ENCODE peak calls at places on chromosomes 13 and 19, in eight cellular contexts. U, Y, Q, D, L, E, O and I are unnamed samples.

GRCh38 chr13:35349673-35350278 is 126.7 kb downstream of the MAB21L1 start:
- DNase-seq in O (no peak), L (peak; percentile 92), Y (no peak), D (peak; percentile 90), U (no peak), E (peak; percentile 52), Q (peak; percentile 39), I (peak; percentile 0)

GRCh38 chr13:45621950-45622349 is 6.4 kb upstream of the ERICH6B start:
- DNase-seq in L (no peak), D (no peak), Q (no peak), Y (peak; percentile 19), O (no peak), U (no peak), E (no peak), I (no peak)

GRCh38 chr13:38361551-38362262 is 12.1 kb downstream of the UFM1 start:
- DNase-seq in O (no peak), Y (no peak), U (no peak), L (no peak), D (no peak), E (no peak), Q (no peak), I (no peak)

GRCh38 chr13:26051231-26052135 is at the start of gene SHISA2:
- DNase-seq in L (no peak), Q (no peak), O (no peak), Y (peak; percentile 43), D (peak; percentile 69), E (no peak), U (peak; percentile 31), I (peak; percentile 14)

GRCh38 chr13:51311271-51311670 is 28.2 kb upstream of the SERPINE3 start:
- DNase-seq in Y (no peak), D (no peak), L (no peak), U (no peak), E (no peak), Q (no peak), O (no peak), I (no peak)

GRCh38 chr19:14118165-14119051 is 846 bp upstream of the PRKACA start:
- DNase-seq in L (peak; percentile 71), U (peak; percentile 75), D (peak; percentile 62), Y (no peak), O (peak; percentile 42), Q (no peak), E (no peak), I (no peak)

GRCh38 chr13:20195846-20196245 is 3.1 kb upstream of the GJB2 start:
- DNase-seq in Q (no peak), O (no peak), Y (no peak), L (no peak), U (no peak), E (no peak), D (no peak), I (no peak)

GRCh38 chr13:71968025-71968424 is 101.0 kb upstream of the DACH1 start:
- DNase-seq in U (no peak), Y (peak; percentile 53), E (no peak), L (no peak), Q (no peak), O (no peak), D (peak; percentile 63), I (no peak)

GRCh38 chr19:35133826-35134225 is 1.0 kb downstream of the LGI4 start:
- DNase-seq in U (no peak), L (no peak), Y (no peak), O (no peak), D (no peak), Q (no peak), E (no peak), I (no peak)

GRCh38 chr19:29145756-29146155 is 67.2 kb downstream of the UQCRFS1 start:
- DNase-seq in L (no peak), Q (no peak), E (no peak), U (no peak), Y (no peak), D (no peak), O (no peak), I (no peak)

GRCh38 chr19:55650602-55651230 is 2.7 kb downstream of the CCDC106 start:
- DNase-seq in D (no peak), Q (no peak), L (no peak), U (no peak), O (no peak), E (no peak), Y (no peak), I (no peak)

GRCh38 chr19:54102421-54103169 is at the start of gene NDUFA3:
- DNase-seq in Q (peak; percentile 95), Y (peak; percentile 96), L (peak; percentile 96), D (peak; percentile 99), U (peak; percentile 98), E (peak; percentile 95), O (peak; percentile 100), I (peak; percentile 99)

GRCh38 chr19:10848208-10848843 is at the start of gene C19orf38:
- DNase-seq in Q (no peak), O (no peak), E (no peak), Y (no peak), D (no peak), L (no peak), U (no peak), I (no peak)

GRCh38 chr13:76489299-76489698 is 396.9 kb downstream of the KCTD12 start:
- DNase-seq in Y (no peak), E (no peak), D (peak; percentile 55), O (no peak), U (no peak), L (no peak), Q (no peak), I (no peak)

GRCh38 chr13:113742445-113743120 is 16.4 kb upstream of the TMEM255B start:
- DNase-seq in L (no peak), E (no peak), U (no peak), Q (no peak), O (no peak), Y (no peak), D (no peak), I (no peak)

GRCh38 chr19:47032171-47032811 is 12.7 kb downstream of the NPAS1 start:
- DNase-seq in Q (peak; percentile 32), O (peak; percentile 63), U (no peak), Y (no peak), E (no peak), L (no peak), D (peak; percentile 26), I (peak; percentile 67)

GRCh38 chr13:96834626-96835025 is 159.7 kb downstream of the OXGR1 start:
- DNase-seq in D (no peak), E (no peak), L (no peak), Y (no peak), Q (no peak), U (no peak), O (no peak), I (no peak)

GRCh38 chr19:47752440-47753211 is 7.3 kb downstream of the NOP53 start:
- DNase-seq in U (no peak), D (no peak), E (no peak), O (no peak), Y (no peak), Q (no peak), L (no peak), I (no peak)

GRCh38 chr19:872266-872951 is 12.9 kb downstream of the CFD start:
- DNase-seq in E (peak; percentile 36), Y (no peak), D (peak; percentile 34), Q (peak; percentile 61), U (peak; percentile 38), O (peak; percentile 95), L (no peak), I (no peak)

GRCh38 chr19:6690160-6690885 is 20.4 kb upstream of the TNFSF14 start:
- DNase-seq in E (no peak), O (no peak), L (no peak), Y (no peak), Q (no peak), U (no peak), D (no peak), I (no peak)
- H3K9me3 ChIP-seq in E (peaks cover 1% of the 10 kb centered on the region), O (no peaks in the 10 kb centered on the region), L (no peaks in the 10 kb centered on the region), Y (no peaks in the 10 kb centered on the region), Q (no peaks in the 10 kb centered on the region), U (peaks cover 17% of the 10 kb centered on the region), D (no peaks in the 10 kb centered on the region), I (no peaks in the 10 kb centered on the region)

DNA sequence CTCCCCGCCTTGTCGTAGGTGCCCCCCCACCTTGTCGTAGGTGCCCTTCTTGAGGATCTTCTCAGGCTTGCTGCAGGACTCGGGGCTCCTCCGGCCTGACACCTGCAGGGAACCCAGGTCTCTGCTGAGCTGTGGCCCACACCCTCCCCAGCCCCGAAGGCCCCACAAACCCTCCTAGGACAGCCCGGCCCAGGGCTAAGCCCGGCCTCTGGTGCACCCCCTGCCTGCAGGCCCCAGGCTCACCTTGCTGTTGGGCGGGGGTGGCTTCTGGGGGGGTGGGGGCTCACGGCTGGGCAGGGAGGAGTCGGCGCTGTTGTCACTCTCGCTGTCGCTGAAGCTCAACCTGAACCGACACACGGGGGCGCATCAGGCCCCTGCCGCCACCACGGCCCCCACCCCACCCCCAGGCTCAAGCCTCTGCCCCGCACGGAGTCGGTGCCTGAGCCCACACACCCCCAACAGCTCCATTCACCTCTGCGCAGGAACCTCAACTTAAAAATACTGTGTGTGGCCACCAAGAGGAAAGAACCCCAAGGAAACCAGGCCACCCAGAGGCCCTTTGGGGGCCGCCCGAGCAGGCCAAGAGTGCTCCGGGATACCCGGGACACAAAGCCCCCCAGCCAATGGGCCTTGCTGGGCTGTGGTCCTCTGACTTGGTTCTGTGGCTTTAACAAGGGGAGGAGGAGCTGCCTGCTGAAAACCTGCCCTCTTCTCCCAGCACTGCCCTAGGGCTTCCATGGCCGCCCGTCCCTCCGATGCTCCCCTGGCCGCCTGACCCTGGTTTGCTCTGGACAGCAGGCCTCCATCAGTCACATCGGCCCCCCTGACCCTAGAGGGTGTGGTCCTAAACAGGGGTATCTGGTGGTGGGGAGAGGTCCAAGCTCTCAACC is 65.8 kb downstream of the MLLT1 start:
- DNase-seq in Q (no peak), E (no peak), D (no peak), O (no peak), L (no peak), U (no peak), Y (no peak), I (no peak)
- TF ChIP-seq POLR2A in Q (no peak), E (peak; percentile 5), D (no peak), O (no peak), L (no peak), U (no peak), Y (no peak), I (no peak)

GRCh38 chr19:5691205-5691929 is 1.3 kb downstream of the RPL36 start:
- DNase-seq in L (no peak), E (no peak), Y (no peak), O (peak; percentile 68), D (peak; percentile 60), U (peak; percentile 31), Q (no peak), I (peak; percentile 48)
- H3K4me2 ChIP-seq in L (peak overlapping the region; percentile 79), E (peak overlapping the region; percentile 64), Y (peak overlapping the region; percentile 61), O (peak overlapping the region; percentile 93), D (peak overlapping the region; percentile 29), U (peak overlapping the region; percentile 97), Q (peak overlapping the region; percentile 92), I (peak overlapping the region; percentile 88)

GRCh38 chr19:51824603-51825002 is 29.6 kb downstream of the FPR3 start:
- DNase-seq in D (no peak), E (no peak), L (no peak), Q (no peak), Y (no peak), O (no peak), U (no peak), I (no peak)
- H3K9me3 ChIP-seq in D (peaks cover 2% of the 10 kb centered on the region), E (peaks cover 8% of the 10 kb centered on the region), L (peaks cover 93% of the 10 kb centered on the region), Q (peaks cover 6% of the 10 kb centered on the region), Y (peaks cover 39% of the 10 kb centered on the region), O (peaks cover 7% of the 10 kb centered on the region), U (peaks cover 17% of the 10 kb centered on the region), I (peaks cover 61% of the 10 kb centered on the region)

GRCh38 chr13:110712849-110713641 is 455 bp upstream of the ING1 start:
- DNase-seq in U (peak; percentile 100), L (peak; percentile 99), D (peak; percentile 100), Q (peak; percentile 99), E (peak; percentile 98), Y (peak; percentile 99), O (peak; percentile 96), I (peak; percentile 99)
- TF ChIP-seq POLR2A in U (peak; percentile 100), L (no peak), D (peak; percentile 99), Q (peak; percentile 98), E (peak; percentile 100), Y (peak; percentile 100), O (peak; percentile 99), I (peak; percentile 93)